ENCODE peak calls at places on chromosome 19, in eight cellular contexts. One of them, this sample, is unnamed.

GRCh38 chr19:1747285-1748114 is 5.8 kb upstream of the ONECUT3 start:
- DNase-seq in endothelial cell of umbilical vein: peak; percentile 31
- DNase-seq in GM12878: no peak
- DNase-seq in A549: peak; percentile 83
- DNase-seq in K562: peak; percentile 91
- DNase-seq in HCT116: peak; percentile 100
- DNase-seq in HepG2: peak; percentile 66
- DNase-seq in H1: peak; percentile 54
- DNase-seq in this sample: peak; percentile 69

GRCh38 chr19:29467824-29468401 is 57.9 kb upstream of the VSTM2B start:
- DNase-seq in HCT116: peak; percentile 41
- DNase-seq in GM12878: no peak
- DNase-seq in A549: peak; percentile 77
- DNase-seq in HepG2: peak; percentile 50
- DNase-seq in endothelial cell of umbilical vein: no peak
- DNase-seq in K562: no peak
- DNase-seq in H1: no peak
- DNase-seq in this sample: peak; percentile 31

GRCh38 chr19:3979289-3979673 is 6.0 kb downstream of the EEF2 start:
- DNase-seq in A549: no peak
- DNase-seq in H1: no peak
- DNase-seq in endothelial cell of umbilical vein: no peak
- DNase-seq in HCT116: no peak
- DNase-seq in K562: peak; percentile 10
- DNase-seq in HepG2: no peak
- DNase-seq in GM12878: no peak
- DNase-seq in this sample: no peak

GRCh38 chr19:11137542-11138384 is 17.8 kb downstream of the SPC24 start:
- DNase-seq in HCT116: no peak
- DNase-seq in A549: peak; percentile 82
- DNase-seq in K562: peak; percentile 73
- DNase-seq in HepG2: peak; percentile 75
- DNase-seq in endothelial cell of umbilical vein: peak; percentile 53
- DNase-seq in H1: no peak
- DNase-seq in GM12878: no peak
- DNase-seq in this sample: peak; percentile 75

GRCh38 chr19:33865306-33865705 is 68.6 kb downstream of the KCTD15 start:
- DNase-seq in H1: no peak
- DNase-seq in endothelial cell of umbilical vein: no peak
- DNase-seq in GM12878: no peak
- DNase-seq in A549: no peak
- DNase-seq in HepG2: no peak
- DNase-seq in K562: no peak
- DNase-seq in HCT116: no peak
- DNase-seq in this sample: no peak

GRCh38 chr19:57708641-57709354 is at the start of gene ZNF154:
- DNase-seq in GM12878: no peak
- DNase-seq in HepG2: no peak
- DNase-seq in A549: no peak
- DNase-seq in K562: no peak
- DNase-seq in endothelial cell of umbilical vein: peak; percentile 36
- DNase-seq in H1: peak; percentile 65
- DNase-seq in HCT116: no peak
- DNase-seq in this sample: no peak

GRCh38 chr19:20999731-21000352 is 20.6 kb upstream of the ZNF430 start:
- DNase-seq in endothelial cell of umbilical vein: peak; percentile 12
- DNase-seq in A549: peak; percentile 12
- DNase-seq in HCT116: no peak
- DNase-seq in K562: peak; percentile 70
- DNase-seq in GM12878: peak; percentile 62
- DNase-seq in H1: peak; percentile 92
- DNase-seq in HepG2: no peak
- DNase-seq in this sample: peak; percentile 86

GRCh38 chr19:29610213-29610573 is 4.1 kb downstream of the POP4 start:
- DNase-seq in HCT116: no peak
- DNase-seq in K562: no peak
- DNase-seq in H1: no peak
- DNase-seq in endothelial cell of umbilical vein: no peak
- DNase-seq in GM12878: no peak
- DNase-seq in HepG2: no peak
- DNase-seq in A549: no peak
- DNase-seq in this sample: no peak

GRCh38 chr19:41114132-41114531 is at the start of gene CYP2F1:
- DNase-seq in GM12878: no peak
- DNase-seq in endothelial cell of umbilical vein: no peak
- DNase-seq in HepG2: no peak
- DNase-seq in HCT116: no peak
- DNase-seq in H1: no peak
- DNase-seq in K562: no peak
- DNase-seq in A549: no peak
- DNase-seq in this sample: no peak

GRCh38 chr19:5147971-5148793 is 179.3 kb downstream of the KDM4B start:
- DNase-seq in HepG2: no peak
- DNase-seq in HCT116: no peak
- DNase-seq in H1: no peak
- DNase-seq in GM12878: no peak
- DNase-seq in K562: no peak
- DNase-seq in A549: no peak
- DNase-seq in endothelial cell of umbilical vein: no peak
- DNase-seq in this sample: no peak

GRCh38 chr19:15915109-15915508 is 17.2 kb upstream of the CYP4F2 start:
- DNase-seq in H1: no peak
- DNase-seq in K562: no peak
- DNase-seq in endothelial cell of umbilical vein: no peak
- DNase-seq in HepG2: no peak
- DNase-seq in A549: no peak
- DNase-seq in HCT116: no peak
- DNase-seq in GM12878: no peak
- DNase-seq in this sample: no peak

GRCh38 chr19:51607077-51607476 is 23.1 kb downstream of the SIGLEC5 start:
- DNase-seq in endothelial cell of umbilical vein: no peak
- DNase-seq in HCT116: no peak
- DNase-seq in H1: no peak
- DNase-seq in HepG2: no peak
- DNase-seq in GM12878: peak; percentile 90
- DNase-seq in A549: no peak
- DNase-seq in K562: no peak
- DNase-seq in this sample: peak; percentile 16

GRCh38 chr19:49869484-49870308 is 2.3 kb upstream of the PNKP start:
- DNase-seq in endothelial cell of umbilical vein: peak; percentile 100
- DNase-seq in HCT116: peak; percentile 100
- DNase-seq in A549: peak; percentile 100
- DNase-seq in H1: peak; percentile 98
- DNase-seq in HepG2: peak; percentile 99
- DNase-seq in K562: peak; percentile 83
- DNase-seq in GM12878: peak; percentile 100
- DNase-seq in this sample: peak; percentile 99
- TF ChIP-seq POLR2A in endothelial cell of umbilical vein: peak; percentile 90
- TF ChIP-seq POLR2A in HCT116: peak; percentile 69
- TF ChIP-seq POLR2A in A549: peak; percentile 63
- TF ChIP-seq POLR2A in H1: peak; percentile 87
- TF ChIP-seq POLR2A in HepG2: peak; percentile 63
- TF ChIP-seq POLR2A in K562: peak; percentile 60
- TF ChIP-seq POLR2A in GM12878: peak; percentile 56
- TF ChIP-seq POLR2A in this sample: peak; percentile 31

GRCh38 chr19:8310342-8311055 is 2.3 kb upstream of the CD320 start:
- DNase-seq in K562: no peak
- DNase-seq in endothelial cell of umbilical vein: no peak
- DNase-seq in HepG2: no peak
- DNase-seq in H1: no peak
- DNase-seq in A549: no peak
- DNase-seq in GM12878: no peak
- DNase-seq in HCT116: no peak
- DNase-seq in this sample: no peak
- TF ChIP-seq MAX in K562: no peak
- TF ChIP-seq MAX in endothelial cell of umbilical vein: no peak
- TF ChIP-seq MAX in HepG2: no peak
- TF ChIP-seq MAX in H1: no peak
- TF ChIP-seq MAX in A549: no peak
- TF ChIP-seq MAX in GM12878: no peak
- TF ChIP-seq MAX in HCT116: no peak
- TF ChIP-seq MAX in this sample: no peak

DNA sequence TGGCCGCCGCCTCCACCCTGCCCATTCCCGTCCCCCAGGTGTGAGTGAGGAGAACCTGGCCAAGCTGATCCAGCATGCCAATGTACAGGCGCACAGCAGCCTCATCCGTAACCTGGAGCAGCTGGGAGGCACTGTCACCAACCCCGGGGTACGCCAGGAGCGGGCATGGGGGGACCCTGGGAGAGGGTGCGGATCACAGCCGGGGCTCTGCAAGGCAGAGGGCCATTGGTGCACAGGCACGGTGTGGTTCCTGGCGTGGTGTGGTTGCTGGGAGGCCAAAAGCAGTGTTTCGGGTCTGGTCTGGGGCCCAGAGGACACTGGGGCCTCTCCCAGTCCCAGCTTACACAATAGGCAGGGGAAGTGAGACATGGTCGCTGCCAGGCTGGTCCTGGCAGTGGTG is 8.2 kb downstream of the STXBP2 start:
- DNase-seq in K562: no peak
- DNase-seq in HepG2: no peak
- DNase-seq in A549: no peak
- DNase-seq in H1: no peak
- DNase-seq in HCT116: no peak
- DNase-seq in GM12878: no peak
- DNase-seq in endothelial cell of umbilical vein: no peak
- DNase-seq in this sample: peak; percentile 71
- TF ChIP-seq POLR2A in K562: peak; percentile 14
- TF ChIP-seq POLR2A in HepG2: no peak
- TF ChIP-seq POLR2A in A549: no peak
- TF ChIP-seq POLR2A in H1: no peak
- TF ChIP-seq POLR2A in HCT116: no peak
- TF ChIP-seq POLR2A in GM12878: no peak
- TF ChIP-seq POLR2A in endothelial cell of umbilical vein: no peak
- TF ChIP-seq POLR2A in this sample: no peak

GRCh38 chr19:47142779-47143178 is 12.1 kb downstream of the SAE1 start:
- DNase-seq in H1: no peak
- DNase-seq in HCT116: no peak
- DNase-seq in GM12878: no peak
- DNase-seq in K562: no peak
- DNase-seq in HepG2: no peak
- DNase-seq in A549: no peak
- DNase-seq in endothelial cell of umbilical vein: no peak
- DNase-seq in this sample: no peak

GRCh38 chr19:47144630-47145029 is 14.0 kb downstream of the SAE1 start:
- DNase-seq in HepG2: no peak
- DNase-seq in endothelial cell of umbilical vein: no peak
- DNase-seq in HCT116: no peak
- DNase-seq in K562: no peak
- DNase-seq in GM12878: no peak
- DNase-seq in A549: no peak
- DNase-seq in H1: no peak
- DNase-seq in this sample: no peak

GRCh38 chr19:47143322-47144073 is 12.9 kb downstream of the SAE1 start:
- DNase-seq in GM12878: no peak
- DNase-seq in endothelial cell of umbilical vein: no peak
- DNase-seq in H1: no peak
- DNase-seq in A549: no peak
- DNase-seq in K562: no peak
- DNase-seq in HepG2: no peak
- DNase-seq in HCT116: no peak
- DNase-seq in this sample: no peak

GRCh38 chr19:47146920-47147319 is 16.3 kb downstream of the SAE1 start:
- DNase-seq in HCT116: no peak
- DNase-seq in A549: no peak
- DNase-seq in K562: no peak
- DNase-seq in GM12878: no peak
- DNase-seq in H1: no peak
- DNase-seq in endothelial cell of umbilical vein: no peak
- DNase-seq in HepG2: no peak
- DNase-seq in this sample: no peak

GRCh38 chr19:47145639-47146486 is 15.2 kb downstream of the SAE1 start:
- DNase-seq in A549: no peak
- DNase-seq in H1: no peak
- DNase-seq in K562: no peak
- DNase-seq in HepG2: no peak
- DNase-seq in GM12878: no peak
- DNase-seq in endothelial cell of umbilical vein: no peak
- DNase-seq in HCT116: no peak
- DNase-seq in this sample: no peak
- TF ChIP-seq MAX in A549: no peak
- TF ChIP-seq MAX in H1: no peak
- TF ChIP-seq MAX in K562: no peak
- TF ChIP-seq MAX in HepG2: no peak
- TF ChIP-seq MAX in GM12878: no peak
- TF ChIP-seq MAX in endothelial cell of umbilical vein: no peak
- TF ChIP-seq MAX in HCT116: no peak
- TF ChIP-seq MAX in this sample: no peak

DNA sequence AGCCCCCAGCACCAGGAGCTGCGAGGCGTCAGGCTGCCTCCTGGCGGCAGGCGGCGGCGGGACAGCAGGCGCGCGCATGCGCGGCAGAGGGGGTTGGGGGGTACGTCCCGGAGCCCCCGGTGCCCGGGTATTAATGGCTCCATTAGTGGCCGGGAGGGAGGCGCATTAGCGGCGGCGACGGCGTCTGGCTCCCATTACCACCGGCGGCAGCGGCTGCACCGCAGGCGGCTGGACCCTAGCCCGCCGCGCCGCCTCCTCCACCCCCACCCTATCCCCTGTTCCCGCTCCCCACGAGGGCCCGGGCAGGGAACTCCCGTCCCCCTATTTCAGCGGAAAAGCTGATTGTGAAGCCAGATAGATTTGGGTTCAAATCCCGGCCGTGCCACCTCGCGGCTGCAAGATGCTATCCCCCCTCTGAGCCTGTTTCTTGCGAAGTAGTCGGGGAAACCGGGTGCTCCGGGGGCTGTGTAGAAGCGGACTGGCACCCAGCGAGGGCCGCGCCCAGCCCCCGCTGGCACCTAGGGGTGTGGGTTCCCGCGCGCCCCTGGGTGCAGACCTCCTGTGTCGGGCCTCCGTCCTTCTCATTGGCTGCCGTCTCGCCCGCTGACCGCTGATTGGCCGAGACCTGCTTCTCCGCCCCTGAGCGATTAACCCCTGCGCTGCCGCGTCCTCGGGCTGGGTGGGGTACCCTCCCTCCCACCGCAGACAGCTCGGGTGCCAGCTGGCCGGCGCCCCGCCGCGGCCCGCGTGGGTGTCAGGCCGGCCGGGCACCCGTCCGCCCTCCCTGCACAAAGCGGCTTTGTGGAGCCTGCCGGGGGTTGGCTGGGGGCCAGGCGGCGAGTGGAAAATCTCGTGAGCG is 11.1 kb downstream of the CIC start:
- DNase-seq in endothelial cell of umbilical vein: peak; percentile 84
- DNase-seq in HCT116: peak; percentile 77
- DNase-seq in K562: peak; percentile 94
- DNase-seq in GM12878: peak; percentile 74
- DNase-seq in A549: peak; percentile 96
- DNase-seq in H1: no peak
- DNase-seq in HepG2: peak; percentile 79
- DNase-seq in this sample: peak; percentile 92
- TF ChIP-seq POLR2A in endothelial cell of umbilical vein: peak; percentile 69
- TF ChIP-seq POLR2A in HCT116: peak; percentile 57
- TF ChIP-seq POLR2A in K562: peak; percentile 70
- TF ChIP-seq POLR2A in GM12878: peak; percentile 65
- TF ChIP-seq POLR2A in A549: peak; percentile 60
- TF ChIP-seq POLR2A in H1: peak; percentile 56
- TF ChIP-seq POLR2A in HepG2: peak; percentile 71
- TF ChIP-seq POLR2A in this sample: no peak

GRCh38 chr19:35704218-35704617 is at the start of gene ZBTB32:
- DNase-seq in HepG2: no peak
- DNase-seq in GM12878: no peak
- DNase-seq in H1: no peak
- DNase-seq in K562: peak; percentile 95
- DNase-seq in endothelial cell of umbilical vein: peak; percentile 76
- DNase-seq in HCT116: no peak
- DNase-seq in A549: no peak
- DNase-seq in this sample: peak; percentile 72
- TF ChIP-seq MAX in HepG2: no peak
- TF ChIP-seq MAX in GM12878: no peak
- TF ChIP-seq MAX in H1: peak; percentile 100
- TF ChIP-seq MAX in K562: peak; percentile 97
- TF ChIP-seq MAX in endothelial cell of umbilical vein: peak; percentile 44
- TF ChIP-seq MAX in HCT116: no peak
- TF ChIP-seq MAX in A549: no peak
- TF ChIP-seq MAX in this sample: peak; percentile 63

This sample was measured in NB4.